ENCODE peak calls at places on chromosomes 2 and 18, in four cellular contexts. F, N, P and V are unnamed samples.
A peak's percentile ranks its signal among the peaks of the same experiment; 100 is the strongest.

GRCh38 chr2:101622633-101623521 is 74.6 kb upstream of the MAP4K4 start:
- DNase-seq in F (no peak), N (no peak), P (no peak), V (no peak)

GRCh38 chr2:53275743-53276142 is 491.9 kb upstream of the CHAC2 start:
- DNase-seq in F (no peak), N (no peak), P (no peak), V (no peak)

GRCh38 chr2:69575926-69576325 is 67.6 kb downstream of the AAK1 start:
- DNase-seq in F (no peak), N (no peak), P (no peak), V (no peak)

GRCh38 chr18:53509886-53510285 is 714.6 kb downstream of the MBD2 start:
- DNase-seq in F (no peak), N (no peak), P (no peak), V (no peak)

GRCh38 chr2:71923887-71924533 is 223.7 kb downstream of the CYP26B1 start:
- DNase-seq in F (peak; percentile 71), N (peak; percentile 71), P (no peak), V (no peak)

GRCh38 chr2:188333751-188334524 is 42.3 kb downstream of the GULP1 start:
- DNase-seq in F (no peak), N (no peak), P (peak; percentile 60), V (no peak)

GRCh38 chr2:112588611-112589045 is 4.2 kb downstream of the CHCHD5 start:
- DNase-seq in F (peak; percentile 90), N (no peak), P (no peak), V (no peak)

GRCh38 chr2:174586418-174586817 is 11.2 kb downstream of the WIPF1 start:
- DNase-seq in F (no peak), N (no peak), P (no peak), V (no peak)

GRCh38 chr2:218290316-218291261 is 1.7 kb downstream of the TMBIM1 start:
- DNase-seq in F (no peak), N (peak; percentile 80), P (no peak), V (no peak)

GRCh38 chr2:152407204-152407721 is 72.3 kb downstream of the FMNL2 start:
- DNase-seq in F (peak; percentile 62), N (peak; percentile 77), P (peak; percentile 44), V (no peak)

GRCh38 chr2:122174061-122174460 is 418.6 kb downstream of the TSN start:
- DNase-seq in F (no peak), N (no peak), P (no peak), V (no peak)

GRCh38 chr2:231615058-231615671 is 22.5 kb downstream of the TEX44 start:
- DNase-seq in F (no peak), N (no peak), P (peak; percentile 48), V (no peak)

GRCh38 chr2:27967076-27967475 is 76.5 kb downstream of the BABAM2 start:
- DNase-seq in F (no peak), N (no peak), P (no peak), V (no peak)

GRCh38 chr2:160377204-160377995 is 116.2 kb downstream of the RBMS1 start:
- DNase-seq in F (no peak), N (no peak), P (no peak), V (no peak)

GRCh38 chr2:96538487-96539214 is 2.1 kb downstream of the ARID5A start:
- DNase-seq in F (peak; percentile 82), N (peak; percentile 90), P (peak; percentile 82), V (peak; percentile 87)

GRCh38 chr2:6820236-6820635 is 45.5 kb downstream of the CMPK2 start:
- DNase-seq in F (no peak), N (no peak), P (no peak), V (no peak)

GRCh38 chr2:221961561-221961960 is 337.2 kb downstream of the PAX3 start:
- DNase-seq in F (no peak), N (no peak), P (no peak), V (no peak)

GRCh38 chr2:98459776-98460175 is 15.1 kb downstream of the INPP4A start:
- DNase-seq in F (no peak), N (peak; percentile 92), P (no peak), V (no peak)

GRCh38 chr2:83115606-83116005 is 1343.5 kb downstream of the SUCLG1 start:
- DNase-seq in F (no peak), N (no peak), P (no peak), V (no peak)

GRCh38 chr2:4763009-4763408 is 929.2 kb upstream of the SOX11 start:
- DNase-seq in F (no peak), N (no peak), P (no peak), V (no peak)

GRCh38 chr2:16525265-16525887 is 140.3 kb downstream of the CYRIA start:
- DNase-seq in F (no peak), N (peak; percentile 7), P (no peak), V (no peak)

GRCh38 chr2:95296036-95296435 is 1.1 kb upstream of the KCNIP3 start:
- DNase-seq in F (no peak), N (no peak), P (no peak), V (no peak)

GRCh38 chr2:164671664-164672396 is 50.5 kb upstream of the GRB14 start:
- DNase-seq in F (no peak), N (no peak), P (no peak), V (no peak)

GRCh38 chr2:200590090-200590489 is 4.3 kb downstream of the AOX1 start:
- DNase-seq in F (peak; percentile 74), N (no peak), P (no peak), V (no peak)

GRCh38 chr2:190088917-190089316 is 26.4 kb upstream of the MSTN start:
- DNase-seq in F (no peak), N (peak; percentile 78), P (no peak), V (no peak)

GRCh38 chr2:201116959-201117734 is 1.2 kb downstream of the CFLAR start:
- DNase-seq in F (peak; percentile 87), N (peak; percentile 90), P (peak; percentile 78), V (no peak)

GRCh38 chr2:86068098-86069047 is 37.3 kb downstream of the POLR1A start:
- DNase-seq in F (peak; percentile 90), N (peak; percentile 76), P (no peak), V (no peak)

GRCh38 chr2:104606056-104606455 is 247.9 kb upstream of the POU3F3 start:
- DNase-seq in F (no peak), N (no peak), P (no peak), V (no peak)

GRCh38 chr2:52537588-52537987 is 1230.0 kb upstream of the CHAC2 start:
- DNase-seq in F (no peak), N (no peak), P (no peak), V (no peak)

GRCh38 chr2:233801357-233802131 is 23.4 kb downstream of the MROH2A start:
- DNase-seq in F (no peak), N (peak; percentile 72), P (no peak), V (no peak)

GRCh38 chr2:241009601-241010530 is 11.4 kb downstream of the SNED1 start:
- DNase-seq in F (peak; percentile 63), N (no peak), P (no peak), V (no peak)

GRCh38 chr2:141199711-141200110 is 931.1 kb downstream of the LRP1B start:
- DNase-seq in F (no peak), N (no peak), P (no peak), V (no peak)

GRCh38 chr2:65172994-65173790 is 43.3 kb upstream of the RAB1A start:
- DNase-seq in F (no peak), N (no peak), P (no peak), V (no peak)

GRCh38 chr2:3589086-3589485 is 5.8 kb upstream of the COLEC11 start:
- DNase-seq in F (no peak), N (no peak), P (no peak), V (no peak)

GRCh38 chr2:219461061-219461514 is 26.4 kb downstream of the SPEG start:
- DNase-seq in F (peak; percentile 76), N (no peak), P (peak; percentile 72), V (no peak)

GRCh38 chr2:47777268-47777972 is 5.5 kb upstream of the MSH6 start:
- DNase-seq in F (no peak), N (no peak), P (no peak), V (no peak)

GRCh38 chr2:47778698-47779415 is 4.1 kb upstream of the MSH6 start:
- DNase-seq in F (no peak), N (no peak), P (no peak), V (no peak)

GRCh38 chr2:47772343-47772742 is 10.6 kb upstream of the MSH6 start:
- DNase-seq in F (no peak), N (no peak), P (no peak), V (no peak)

GRCh38 chr2:47779416-47779790 is 3.5 kb upstream of the MSH6 start:
- DNase-seq in F (no peak), N (no peak), P (no peak), V (no peak)

DNA sequence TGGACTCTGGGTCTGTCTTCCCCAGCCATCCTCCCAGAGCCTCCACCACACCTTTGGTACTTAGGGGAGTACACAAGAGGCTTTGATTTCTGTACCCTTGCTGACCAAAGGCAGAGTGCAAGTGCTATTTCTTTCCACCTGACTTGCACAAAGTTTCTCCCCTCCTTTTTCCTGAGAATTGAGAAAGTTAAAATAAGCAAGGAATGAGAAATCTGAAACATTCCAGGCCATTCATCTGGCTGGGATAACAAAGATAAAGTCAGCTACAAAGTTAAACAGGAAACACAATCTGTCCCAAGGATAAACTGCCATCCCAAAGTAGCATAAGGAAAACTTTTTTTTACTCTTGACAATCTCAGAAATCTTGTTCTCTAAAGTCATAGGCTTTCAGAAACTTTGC is 6.3 kb upstream of the MSH6 start:
- DNase-seq in F (no peak), N (no peak), P (no peak), V (no peak)
- H3K4me1 ChIP-seq in F (no peaks in the 10 kb centered on the region), N (no peaks in the 10 kb centered on the region), P (no peaks in the 10 kb centered on the region), V (no peaks in the 10 kb centered on the region)

DNA sequence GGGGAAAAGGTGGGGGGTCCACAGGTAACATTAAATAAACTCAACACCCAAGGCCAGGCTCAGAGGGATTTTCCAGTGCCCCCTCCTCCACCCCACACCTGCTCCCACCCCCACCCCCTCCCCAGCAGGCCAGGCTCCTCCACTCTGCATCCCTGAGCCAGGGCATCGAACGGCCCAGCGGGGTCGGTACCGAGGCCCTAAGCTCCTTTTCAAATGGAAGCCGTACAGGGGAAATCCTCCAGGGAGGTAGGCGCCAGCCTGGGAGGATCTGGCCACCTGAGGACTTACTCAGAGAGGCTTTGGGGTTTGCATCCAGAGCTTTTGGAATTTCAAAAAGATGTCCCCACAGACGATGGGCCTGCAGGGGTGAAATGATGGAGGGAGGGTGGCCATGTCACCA is 46.5 kb downstream of the ZFP36L2 start:
- DNase-seq in F (no peak), N (no peak), P (no peak), V (no peak)
- TF ChIP-seq CTCF in F (no peak), N (no peak), P (no peak), V (no peak)

DNA sequence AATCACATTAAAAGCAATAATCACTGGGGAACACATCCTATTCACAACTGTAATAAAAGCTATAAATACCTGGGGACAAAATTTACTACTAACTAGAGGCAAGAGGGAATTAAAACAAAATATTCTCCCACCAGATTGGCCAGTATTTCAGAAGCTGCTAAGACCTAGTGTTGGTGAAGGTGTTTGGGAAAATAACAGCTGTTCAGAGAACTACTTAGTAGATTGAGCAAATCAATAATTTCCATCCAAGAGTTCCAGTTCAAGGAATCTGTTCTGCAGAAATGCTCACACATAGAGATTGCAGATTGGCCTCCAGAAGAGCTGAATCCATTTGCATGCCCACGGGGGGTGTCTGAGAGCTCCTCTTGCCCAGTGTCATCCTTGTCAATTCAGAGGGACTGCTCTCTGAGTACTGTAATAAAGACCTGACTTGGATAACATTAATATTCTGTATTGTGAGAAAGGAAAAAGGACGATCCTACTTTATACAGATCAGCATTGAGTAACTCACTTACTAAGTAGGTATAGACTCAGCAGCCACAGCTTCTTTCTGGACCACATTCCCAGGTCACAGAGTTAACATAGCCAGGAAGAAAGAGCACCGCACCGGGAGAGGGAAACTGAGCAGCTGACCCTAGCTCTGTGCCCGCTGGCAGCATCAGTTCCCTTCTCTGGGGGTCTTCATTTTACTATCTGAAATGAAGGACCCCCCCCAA is 5.6 kb downstream of the TUBB6 start:
- DNase-seq in F (no peak), N (no peak), P (no peak), V (no peak)
- H3K4me1 ChIP-seq in F (peaks cover 3% of the 10 kb centered on the region), N (peaks cover 14% of the 10 kb centered on the region), P (no peaks in the 10 kb centered on the region), V (peaks cover 73% of the 10 kb centered on the region)

GRCh38 chr2:132415256-132416079 is 1.1 kb upstream of the GPR39 start:
- DNase-seq in F (no peak), N (no peak), P (no peak), V (no peak)
- TF ChIP-seq CTCF in F (no peak), N (no peak), P (no peak), V (no peak)